ENCODE peak calls at places on chromosomes 2 and 18, in eight cellular contexts. S is PC-3, U is brain microvascular endothelial cell, R is heart left ventricle, D is AG09309, H is A549, C is bronchial epithelial cell, B is lower lobe of right lung. E is an unnamed sample.

GRCh38 chr18:55265130-55265675 is 305.9 kb upstream of the CCDC68 start:
- DNase-seq in S (no peak), U (no peak), R (no peak), D (no peak), H (no peak), C (no peak), B (no peak), E (no peak)

GRCh38 chr2:72126186-72127100 is 21.2 kb downstream of the CYP26B1 start:
- DNase-seq in S (no peak), U (no peak), R (no peak), D (no peak), H (no peak), C (no peak), B (no peak), E (peak)

GRCh38 chr2:29420999-29421856 is 306.0 kb downstream of the CLIP4 start:
- DNase-seq in S (no peak), U (no peak), R (no peak), D (no peak), H (no peak), C (peak), B (no peak), E (no peak)

GRCh38 chr18:75204262-75204977 is 4.5 kb downstream of the PTGR3 start:
- DNase-seq in S (no peak), U (no peak), R (peak), D (no peak), H (no peak), C (no peak), B (peak), E (no peak)

GRCh38 chr2:104388296-104388695 is 465.6 kb upstream of the POU3F3 start:
- DNase-seq in S (no peak), U (peak), R (no peak), D (no peak), H (no peak), C (no peak), B (no peak), E (no peak)

GRCh38 chr2:161436411-161436810 is 20.3 kb downstream of the TBR1 start:
- DNase-seq in S (peak), U (peak), R (no peak), D (peak), H (no peak), C (peak), B (no peak), E (no peak)

GRCh38 chr18:12839526-12840196 is 44.4 kb downstream of the PTPN2 start:
- DNase-seq in S (no peak), U (no peak), R (no peak), D (peak), H (no peak), C (peak), B (no peak), E (no peak)

GRCh38 chr18:27995770-27996502 is 181.0 kb downstream of the CDH2 start:
- DNase-seq in S (no peak), U (no peak), R (no peak), D (no peak), H (no peak), C (no peak), B (no peak), E (no peak)

GRCh38 chr2:46942891-46943626 is 27.5 kb upstream of the MCFD2 start:
- DNase-seq in S (no peak), U (no peak), R (no peak), D (no peak), H (no peak), C (no peak), B (no peak), E (no peak)

GRCh38 chr2:19569300-19569791 is 210.9 kb upstream of the OSR1 start:
- DNase-seq in S (peak), U (peak), R (no peak), D (no peak), H (peak), C (peak), B (no peak), E (no peak)

GRCh38 chr2:101418704-101419663 is 31.7 kb upstream of the CREG2 start:
- DNase-seq in S (peak), U (peak), R (no peak), D (no peak), H (peak), C (peak), B (no peak), E (no peak)

GRCh38 chr2:158575051-158575635 is 118.4 kb downstream of the PKP4 start:
- DNase-seq in S (no peak), U (no peak), R (no peak), D (no peak), H (no peak), C (no peak), B (no peak), E (no peak)

GRCh38 chr2:29920631-29921559 is 491 bp downstream of the ALK start:
- DNase-seq in S (peak), U (no peak), R (no peak), D (no peak), H (peak), C (no peak), B (peak), E (no peak)

GRCh38 chr18:13494879-13495465 is 231.4 kb downstream of the FAM210A start:
- DNase-seq in S (no peak), U (no peak), R (no peak), D (no peak), H (no peak), C (no peak), B (no peak), E (no peak)

GRCh38 chr2:101858910-101859309 is 132.8 kb upstream of the IL1R2 start:
- DNase-seq in S (no peak), U (no peak), R (no peak), D (no peak), H (no peak), C (no peak), B (no peak), E (no peak)

GRCh38 chr2:65299246-65299645 is 71.6 kb downstream of the ACTR2 start:
- DNase-seq in S (peak), U (peak), R (no peak), D (no peak), H (no peak), C (peak), B (no peak), E (no peak)

GRCh38 chr2:235670974-235671787 is 177.3 kb downstream of the AGAP1 start:
- DNase-seq in S (no peak), U (no peak), R (no peak), D (no peak), H (no peak), C (no peak), B (no peak), E (no peak)

GRCh38 chr2:218290316-218291261 is 1.7 kb downstream of the TMBIM1 start:
- DNase-seq in S (no peak), U (no peak), R (no peak), D (no peak), H (no peak), C (no peak), B (no peak), E (no peak)

GRCh38 chr18:22021701-22022100 is 147.7 kb upstream of the GATA6 start:
- DNase-seq in S (no peak), U (no peak), R (no peak), D (no peak), H (no peak), C (no peak), B (no peak), E (no peak)

GRCh38 chr2:239247401-239248245 is 153.2 kb downstream of the HDAC4 start:
- DNase-seq in S (peak), U (no peak), R (no peak), D (no peak), H (no peak), C (no peak), B (no peak), E (no peak)

GRCh38 chr18:840080-840408 is 28.0 kb upstream of the YES1 start:
- DNase-seq in S (no peak), U (no peak), R (no peak), D (no peak), H (no peak), C (no peak), B (no peak), E (no peak)

GRCh38 chr18:841647-842370 is 29.8 kb upstream of the YES1 start:
- DNase-seq in S (no peak), U (no peak), R (no peak), D (no peak), H (no peak), C (no peak), B (no peak), E (no peak)

GRCh38 chr18:834086-834720 is 22.2 kb upstream of the YES1 start:
- DNase-seq in S (no peak), U (no peak), R (no peak), D (no peak), H (no peak), C (no peak), B (no peak), E (no peak)

GRCh38 chr18:837922-838321 is 25.9 kb upstream of the YES1 start:
- DNase-seq in S (no peak), U (no peak), R (no peak), D (no peak), H (no peak), C (no peak), B (no peak), E (no peak)

DNA sequence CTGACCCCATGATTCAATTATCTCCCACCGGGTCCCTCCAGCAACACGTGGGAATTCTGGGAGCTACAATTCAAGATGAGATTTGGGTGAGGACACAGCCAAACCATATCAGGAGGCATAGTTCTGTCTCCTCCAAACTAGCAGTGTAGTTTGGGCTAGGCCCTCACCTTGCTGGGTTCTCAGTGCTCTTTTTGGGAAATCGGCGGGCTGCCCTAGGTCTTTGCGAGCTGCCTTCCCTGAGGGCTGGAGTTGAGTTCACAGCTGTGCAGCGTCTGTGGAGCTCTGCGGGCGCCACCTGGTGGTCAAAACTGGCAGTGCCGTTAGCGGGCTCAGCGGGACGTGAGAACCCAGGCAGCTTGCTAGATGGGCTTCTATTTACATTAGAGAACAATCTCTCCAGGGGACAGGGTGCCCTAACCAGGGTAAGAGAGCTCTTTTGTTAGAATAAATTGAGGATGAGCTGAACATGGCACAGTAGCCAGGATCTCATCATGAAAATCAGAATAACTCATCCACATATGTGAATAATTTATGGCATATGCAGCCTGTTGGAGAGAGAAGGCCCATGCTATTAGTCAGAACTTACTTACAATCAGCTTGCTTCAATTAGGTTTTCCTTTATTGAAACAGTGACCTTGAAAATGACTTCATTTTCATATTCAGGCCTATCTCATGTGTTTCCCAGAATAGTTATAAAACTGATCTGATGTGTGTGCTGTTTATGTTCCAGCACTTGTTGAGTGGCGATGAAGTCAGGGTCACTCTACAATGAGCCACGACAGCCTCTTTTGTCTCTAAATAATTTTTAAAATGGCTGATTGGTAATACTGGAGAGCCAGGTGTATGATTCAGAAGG is 27.4 kb upstream of the YES1 start:
- DNase-seq in S (peak), U (peak), R (peak), D (peak), H (peak), C (peak), B (peak), E (peak)
- TF ChIP-seq CTCF in S (peak), U (peak), R (peak), D (peak), H (peak), C (peak), B (peak), E (peak)

DNA sequence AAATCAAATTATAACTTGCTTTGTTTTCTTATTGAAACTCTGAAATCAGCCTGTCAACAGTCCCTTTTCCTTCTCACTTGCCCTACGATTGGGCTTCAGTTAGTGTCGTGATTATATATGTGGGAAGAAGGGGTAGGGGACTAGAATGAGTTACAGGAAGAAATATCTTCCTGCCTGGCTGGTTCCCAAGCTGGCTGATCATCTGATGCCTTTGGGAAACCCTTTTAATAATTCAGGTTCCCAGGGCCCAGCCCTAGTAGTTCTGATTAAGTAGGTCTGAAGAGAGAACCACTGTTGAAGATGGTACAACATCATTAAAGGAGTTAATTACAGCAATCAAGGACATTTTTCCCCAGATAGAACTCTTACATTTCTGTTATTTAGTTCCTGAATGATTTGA is 110.1 kb upstream of the EML6 start:
- DNase-seq in S (peak), U (peak), R (no peak), D (no peak), H (peak), C (peak), B (no peak), E (no peak)
- H3K4me3 ChIP-seq in S (peak), U (no peak), R (no peak), D (no peak), H (no peak), C (no peak), B (no peak), E (no peak)

GRCh38 chr2:106878206-106878605 is 7.8 kb downstream of the ST6GAL2 start:
- DNase-seq in S (no peak), U (no peak), R (no peak), D (no peak), H (no peak), C (no peak), B (no peak), E (no peak)

GRCh38 chr2:106882658-106883057 is 3.3 kb downstream of the ST6GAL2 start:
- DNase-seq in S (peak), U (no peak), R (no peak), D (no peak), H (peak), C (no peak), B (no peak), E (no peak)

GRCh38 chr2:106876699-106877098 is 9.3 kb downstream of the ST6GAL2 start:
- DNase-seq in S (no peak), U (no peak), R (no peak), D (no peak), H (no peak), C (no peak), B (no peak), E (no peak)
- TF ChIP-seq CTCF in S (no peak), U (no peak), R (no peak), D (no peak), H (no peak), C (no peak), B (no peak), E (no peak)

DNA sequence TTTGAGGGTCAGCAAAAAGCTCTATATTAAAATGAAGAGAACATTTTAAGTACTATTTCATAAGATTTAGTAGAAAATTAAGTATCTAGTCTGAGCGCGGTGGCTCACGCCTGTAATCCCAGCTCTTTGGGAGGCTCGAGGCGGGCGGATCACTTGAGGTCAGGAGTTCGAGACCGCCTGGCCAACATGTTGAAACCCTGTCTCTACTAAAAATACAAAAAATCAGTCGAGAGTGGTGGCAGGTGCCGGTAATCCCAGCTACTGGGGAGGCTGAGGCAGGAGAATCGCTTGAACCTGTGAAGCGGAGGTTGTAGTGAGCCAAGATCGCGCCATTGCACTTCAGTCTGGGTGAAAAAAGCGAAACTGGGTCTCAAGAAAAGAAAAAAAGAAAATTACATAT is 1.6 kb downstream of the USP14 start:
- DNase-seq in S (no peak), U (no peak), R (no peak), D (no peak), H (no peak), C (no peak), B (no peak), E (no peak)
- H3K4me3 ChIP-seq in S (peak), U (peak), R (peak), D (peak), H (peak), C (no peak), B (no peak), E (peak)

DNA sequence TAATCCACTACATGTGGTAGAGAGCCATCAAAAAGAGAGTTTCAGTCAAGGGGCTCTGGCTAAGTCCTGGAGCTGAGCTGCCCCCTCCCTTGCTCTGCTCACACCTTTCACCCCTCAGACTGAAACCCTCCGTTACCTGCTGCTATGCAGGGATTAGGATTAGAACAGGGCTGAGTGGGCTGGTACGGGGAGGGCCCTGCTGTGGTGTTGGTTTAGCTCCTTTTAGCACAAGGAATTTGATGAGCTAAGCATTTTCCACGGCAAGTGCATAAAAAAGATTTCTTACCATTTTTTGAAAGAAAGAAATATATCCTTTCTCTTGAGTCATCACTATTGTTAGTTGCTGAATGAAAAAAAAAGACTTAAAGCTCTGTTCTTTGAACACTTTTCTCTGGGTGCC is 46.3 kb downstream of the TCF7L1 start:
- DNase-seq in S (no peak), U (no peak), R (no peak), D (no peak), H (no peak), C (no peak), B (no peak), E (no peak)
- TF ChIP-seq CTCF in S (no peak), U (no peak), R (no peak), D (no peak), H (no peak), C (no peak), B (no peak), E (no peak)

GRCh38 chr2:172100080-172101007 is 2.4 kb downstream of the DLX2 start:
- DNase-seq in S (no peak), U (no peak), R (no peak), D (no peak), H (no peak), C (no peak), B (no peak), E (no peak)
- H3K4me3 ChIP-seq in S (peak), U (peak), R (no peak), D (peak), H (no peak), C (no peak), B (no peak), E (no peak)